ENCODE peak calls at places on chromosomes 4 and X, in five cellular contexts. V is esophagus squamous epithelium, I is left colon, D is T-helper 9 cell, J is NCI-H1930. P is an unnamed sample.

GRCh38 chr4:1231637-1232360 is 17.1 kb downstream of the CTBP1 start:
- DNase-seq in D (no peak), I (no peak), V (no peak), J (no peak), P (no peak)

GRCh38 chr4:111263836-111264235 is 641.0 kb upstream of the PITX2 start:
- DNase-seq in D (no peak), J (no peak), V (no peak), I (no peak), P (no peak)

GRCh38 chr4:10526431-10527222 is 69.4 kb upstream of the ZNF518B start:
- DNase-seq in D (no peak), I (peak; percentile 9), V (no peak), J (no peak), P (no peak)

GRCh38 chr4:150224896-150225591 is 146.8 kb downstream of the DCLK2 start:
- DNase-seq in D (no peak), V (no peak), J (no peak), I (no peak), P (no peak)

GRCh38 chr4:183772361-183772760 is 113.3 kb downstream of the TRAPPC11 start:
- DNase-seq in V (no peak), D (no peak), I (no peak), J (no peak), P (no peak)

GRCh38 chr4:101500742-101501141 is 153.4 kb upstream of the PPP3CA start:
- DNase-seq in D (no peak), V (no peak), J (no peak), I (no peak), P (no peak)

GRCh38 chr4:91894006-91894405 is 409.8 kb upstream of the GRID2 start:
- DNase-seq in D (no peak), J (no peak), V (no peak), I (no peak), P (no peak)

GRCh38 chrX:134998246-134998645 is 7.5 kb downstream of the SMIM10 start:
- DNase-seq in J (no peak), V (no peak), D (no peak), I (no peak), P (no peak)

GRCh38 chrX:23525531-23525930 is 141.8 kb upstream of the PRDX4 start:
- DNase-seq in D (no peak), J (no peak), I (no peak), V (no peak), P (no peak)

GRCh38 chr4:306551-306961 is 1.3 kb upstream of the ZNF732 start:
- DNase-seq in I (no peak), J (no peak), D (no peak), V (no peak), P (no peak)